ENCODE peak calls at places on chromosome 17, in ten cellular contexts. P is heart left ventricle; A is PC-9; B is astrocyte; L is lung; T is CD8-positive, alpha-beta T cell; X is SK-N-SH; H is heart right ventricle; G is right lobe of liver; W is cardiac muscle cell. Y is an unnamed sample.

GRCh38 chr17:29131814-29132682 is 48.1 kb downstream of the MYO18A start:
- DNase-seq in P (no peak), A (peak; percentile 39), B (peak; percentile 79), L (no peak), T (no peak), X (peak; percentile 70), H (no peak), G (no peak), W (peak; percentile 92), Y (no peak)

GRCh38 chr17:44960654-44961053 is 7.4 kb downstream of the C1QL1 start:
- DNase-seq in P (no peak), A (peak; percentile 48), B (no peak), L (peak; percentile 54), T (no peak), X (no peak), H (no peak), G (no peak), W (no peak), Y (no peak)

GRCh38 chr17:6462692-6463091 is 18.4 kb downstream of the PIMREG start:
- DNase-seq in P (no peak), A (no peak), B (no peak), L (no peak), T (no peak), X (no peak), H (no peak), G (no peak), W (no peak), Y (no peak)

GRCh38 chr17:7191571-7192270 is 12.6 kb upstream of the ASGR1 start:
- DNase-seq in P (no peak), A (no peak), B (no peak), L (no peak), T (no peak), X (peak; percentile 86), H (peak; percentile 63), G (peak; percentile 71), W (peak; percentile 40), Y (peak; percentile 66)

GRCh38 chr17:79027274-79027924 is 3.4 kb downstream of the C1QTNF1 start:
- DNase-seq in P (peak; percentile 71), A (no peak), B (no peak), L (no peak), T (no peak), X (peak; percentile 90), H (no peak), G (peak; percentile 45), W (no peak), Y (peak; percentile 53)

GRCh38 chr17:16215965-16216316 is 607 bp upstream of the NCOR1 start:
- DNase-seq in P (no peak), A (no peak), B (no peak), L (peak; percentile 65), T (peak; percentile 54), X (no peak), H (no peak), G (no peak), W (no peak), Y (no peak)

GRCh38 chr17:72305964-72306551 is 185.2 kb downstream of the SOX9 start:
- DNase-seq in P (no peak), A (no peak), B (no peak), L (no peak), T (no peak), X (no peak), H (no peak), G (no peak), W (peak; percentile 62), Y (no peak)

GRCh38 chr17:2222901-2223616 is 80.5 kb downstream of the SMG6 start:
- DNase-seq in P (peak; percentile 82), A (no peak), B (peak; percentile 64), L (peak; percentile 35), T (peak; percentile 68), X (no peak), H (peak; percentile 69), G (peak; percentile 74), W (peak; percentile 81), Y (no peak)

GRCh38 chr17:9700754-9701476 is 55.6 kb downstream of the USP43 start:
- DNase-seq in P (no peak), A (no peak), B (no peak), L (no peak), T (no peak), X (no peak), H (no peak), G (no peak), W (no peak), Y (no peak)

DNA sequence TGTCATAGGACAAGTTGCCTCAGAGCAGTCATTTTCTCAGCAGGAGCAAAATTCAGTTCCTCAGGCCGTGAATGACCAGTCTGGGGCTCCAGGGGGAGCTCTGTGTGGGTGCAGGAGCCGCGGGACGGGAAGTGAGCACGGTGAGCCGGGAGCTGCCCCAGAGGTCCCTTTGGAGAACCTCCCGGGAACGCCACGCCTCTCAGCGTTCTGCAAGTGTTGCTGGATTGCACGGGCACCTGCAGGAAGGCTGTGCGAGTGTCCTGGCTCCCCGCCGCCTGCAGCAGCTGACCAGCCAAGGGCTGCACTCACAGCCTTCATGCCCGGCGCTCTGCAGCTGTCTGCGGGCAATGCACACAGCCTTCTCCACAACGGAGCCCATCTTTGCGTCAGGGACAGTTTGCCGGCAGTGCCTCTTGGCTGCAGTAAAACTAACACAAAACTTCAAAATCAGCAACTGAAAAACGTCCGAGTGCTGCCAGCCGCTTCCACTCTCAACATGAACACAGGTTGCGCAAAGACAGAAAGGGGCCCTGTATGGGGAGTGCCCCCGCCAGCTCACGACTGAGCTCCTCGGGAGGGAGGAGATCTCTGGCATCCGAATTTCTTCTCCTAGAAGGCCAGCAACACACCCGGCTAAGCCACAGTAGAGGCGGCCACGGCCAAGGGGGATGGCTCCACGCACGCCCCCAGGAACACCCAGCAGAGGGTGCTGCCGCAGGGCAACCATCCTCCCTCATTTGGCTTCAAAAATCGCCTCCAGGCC is 16.0 kb downstream of the NDUFAF8 start:
- DNase-seq in P (peak; percentile 92), A (no peak), B (peak; percentile 64), L (peak; percentile 91), T (no peak), X (no peak), H (peak; percentile 84), G (peak; percentile 86), W (peak; percentile 83), Y (peak; percentile 88)
- TF ChIP-seq CTCF in P (peak; percentile 54), A (no peak), B (peak; percentile 58), L (no peak), T (no peak), X (peak; percentile 36), H (peak; percentile 71), G (peak; percentile 55), W (peak; percentile 72), Y (peak; percentile 78)

DNA sequence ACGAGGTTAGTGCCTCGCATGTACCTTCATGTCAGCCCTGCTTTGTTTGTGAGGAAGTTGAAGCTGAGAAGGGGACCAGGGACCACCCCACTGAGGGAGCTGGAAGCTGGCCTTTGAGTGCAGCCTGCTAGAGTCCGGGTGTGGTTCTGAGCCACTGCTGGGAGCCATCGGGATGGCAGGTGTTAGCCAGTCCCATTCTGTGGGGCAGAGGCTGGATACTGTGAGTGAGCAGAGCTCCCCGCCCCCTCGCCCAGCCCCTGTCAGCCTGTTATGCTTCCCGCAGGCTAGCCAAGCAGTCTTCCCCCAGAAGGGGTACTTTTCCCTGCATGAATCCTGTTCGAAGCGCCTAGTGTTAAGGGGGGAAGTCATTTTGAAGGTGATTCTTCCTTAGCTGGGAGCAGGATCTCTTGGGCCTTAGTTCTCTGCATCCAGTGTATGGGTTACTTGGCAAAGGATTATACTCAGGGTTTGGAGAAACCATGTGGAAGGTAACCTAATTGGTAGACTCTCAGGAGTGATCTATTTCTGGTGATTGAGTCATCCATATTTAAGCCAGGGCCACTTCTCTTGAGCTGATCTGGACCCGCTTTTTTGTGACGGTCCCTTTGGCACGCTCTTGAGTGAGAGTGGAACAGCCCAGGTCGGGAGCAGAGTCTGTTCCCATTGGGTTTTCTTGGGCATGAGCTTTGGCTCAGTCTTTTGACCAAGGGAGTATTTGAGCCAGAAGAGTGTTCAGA is 23.8 kb downstream of the AKAP1 start:
- DNase-seq in P (peak; percentile 82), A (no peak), B (no peak), L (no peak), T (no peak), X (no peak), H (peak; percentile 59), G (peak; percentile 68), W (no peak), Y (no peak)
- H3K4me1 ChIP-seq in P (peaks cover 70% of the 10 kb centered on the region), A (peaks cover 22% of the 10 kb centered on the region), B (peaks cover 11% of the 10 kb centered on the region), L (peaks cover 18% of the 10 kb centered on the region), T (no peaks in the 10 kb centered on the region), X (peaks cover 19% of the 10 kb centered on the region), H (peaks cover 74% of the 10 kb centered on the region), G (peaks cover 49% of the 10 kb centered on the region), W (peaks cover 46% of the 10 kb centered on the region), Y (peaks cover 29% of the 10 kb centered on the region)

DNA sequence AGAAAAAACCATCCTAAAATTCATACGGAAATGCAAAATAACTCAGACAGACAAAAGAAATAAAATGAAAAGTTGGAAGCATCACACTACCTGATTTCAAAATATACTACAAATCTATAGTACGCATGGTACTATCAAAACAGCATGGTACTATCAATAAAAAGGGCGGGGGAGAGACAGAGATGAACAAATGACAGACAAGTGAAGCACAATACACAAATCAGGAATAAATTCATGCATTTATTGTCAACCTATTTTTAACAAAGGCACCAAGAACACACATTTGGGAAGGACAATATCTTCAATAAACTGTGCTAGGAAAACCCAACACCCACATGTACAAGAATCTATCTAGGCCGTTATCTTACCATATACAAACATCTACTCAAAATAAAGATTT is 207.4 kb upstream of the WSB1 start:
- DNase-seq in P (no peak), A (no peak), B (no peak), L (no peak), T (no peak), X (no peak), H (no peak), G (no peak), W (no peak), Y (no peak)
- H3K27me3 ChIP-seq in P (no peaks in the 10 kb centered on the region), A (peaks cover 57% of the 10 kb centered on the region), B (no peaks in the 10 kb centered on the region), L (no peaks in the 10 kb centered on the region), T (no peaks in the 10 kb centered on the region), X (no peaks in the 10 kb centered on the region), H (no peaks in the 10 kb centered on the region), G (no peaks in the 10 kb centered on the region), W (no peaks in the 10 kb centered on the region), Y (no peaks in the 10 kb centered on the region)

GRCh38 chr17:50452627-50453300 is 15.9 kb downstream of the CHAD start:
- DNase-seq in P (no peak), A (peak; percentile 98), B (no peak), L (no peak), T (no peak), X (no peak), H (no peak), G (no peak), W (no peak), Y (no peak)
- TF ChIP-seq CTCF in P (no peak), A (no peak), B (no peak), L (no peak), T (no peak), X (no peak), H (no peak), G (no peak), W (no peak), Y (no peak)

GRCh38 chr17:38970804-38971203 is 3.6 kb upstream of the FBXO47 start:
- DNase-seq in P (no peak), A (no peak), B (no peak), L (no peak), T (no peak), X (no peak), H (no peak), G (no peak), W (no peak), Y (no peak)

GRCh38 chr17:38969281-38969680 is 2.1 kb upstream of the FBXO47 start:
- DNase-seq in P (no peak), A (no peak), B (no peak), L (no peak), T (no peak), X (no peak), H (no peak), G (no peak), W (no peak), Y (peak; percentile 14)

GRCh38 chr17:38967290-38967738 is at the start of gene FBXO47:
- DNase-seq in P (peak; percentile 96), A (peak; percentile 75), B (peak; percentile 77), L (peak; percentile 93), T (peak; percentile 86), X (no peak), H (peak; percentile 97), G (peak; percentile 93), W (peak; percentile 96), Y (peak; percentile 12)

GRCh38 chr17:38970128-38970527 is 2.9 kb upstream of the FBXO47 start:
- DNase-seq in P (no peak), A (no peak), B (no peak), L (no peak), T (no peak), X (no peak), H (no peak), G (no peak), W (no peak), Y (no peak)
- H3K4me1 ChIP-seq in P (no peaks in the 10 kb centered on the region), A (no peaks in the 10 kb centered on the region), B (peaks cover 2% of the 10 kb centered on the region), L (no peaks in the 10 kb centered on the region), T (peaks cover 9% of the 10 kb centered on the region), X (no peaks in the 10 kb centered on the region), H (no peaks in the 10 kb centered on the region), G (no peaks in the 10 kb centered on the region), W (no peaks in the 10 kb centered on the region), Y (no peaks in the 10 kb centered on the region)